ENCODE peak calls at places on chromosome 2, in four cellular contexts. One of them, this sample, is unnamed.
A peak's percentile ranks its signal among the peaks of the same experiment; 100 is the strongest.

GRCh38 chr2:176768185-176768584 is 444.4 kb upstream of the HNRNPA3 start:
- DNase-seq in breast epithelium: no peak
- DNase-seq in stomach: no peak
- DNase-seq in transverse colon: peak; percentile 36
- DNase-seq in this sample: no peak

GRCh38 chr2:178761759-178762371 is 45.4 kb downstream of the TTN start:
- DNase-seq in breast epithelium: no peak
- DNase-seq in stomach: no peak
- DNase-seq in transverse colon: no peak
- DNase-seq in this sample: no peak

GRCh38 chr2:205868773-205869333 is 186.6 kb downstream of the NRP2 start:
- DNase-seq in breast epithelium: no peak
- DNase-seq in stomach: no peak
- DNase-seq in transverse colon: no peak
- DNase-seq in this sample: no peak

GRCh38 chr2:125596612-125597011 is 1059.3 kb upstream of the GYPC start:
- DNase-seq in breast epithelium: no peak
- DNase-seq in stomach: no peak
- DNase-seq in transverse colon: no peak
- DNase-seq in this sample: no peak

GRCh38 chr2:67733517-67733916 is 329.3 kb downstream of the C1D start:
- DNase-seq in breast epithelium: no peak
- DNase-seq in stomach: no peak
- DNase-seq in transverse colon: no peak
- DNase-seq in this sample: no peak

GRCh38 chr2:175931751-175932295 is 70.2 kb downstream of the LNPK start:
- DNase-seq in breast epithelium: no peak
- DNase-seq in stomach: no peak
- DNase-seq in transverse colon: no peak
- DNase-seq in this sample: no peak

GRCh38 chr2:31107588-31108300 is 30.5 kb downstream of the GALNT14 start:
- DNase-seq in breast epithelium: no peak
- DNase-seq in stomach: no peak
- DNase-seq in transverse colon: no peak
- DNase-seq in this sample: no peak

GRCh38 chr2:218465987-218466633 is 47.2 kb downstream of the VIL1 start:
- DNase-seq in breast epithelium: no peak
- DNase-seq in stomach: no peak
- DNase-seq in transverse colon: no peak
- DNase-seq in this sample: no peak

GRCh38 chr2:27622921-27623384 is 5.9 kb downstream of the CCDC121 start:
- DNase-seq in breast epithelium: no peak
- DNase-seq in stomach: no peak
- DNase-seq in transverse colon: no peak
- DNase-seq in this sample: no peak

GRCh38 chr2:219176818-219177593 is at the start of gene CNPPD1:
- DNase-seq in breast epithelium: peak; percentile 81
- DNase-seq in stomach: peak; percentile 93
- DNase-seq in transverse colon: peak; percentile 93
- DNase-seq in this sample: peak; percentile 94

GRCh38 chr2:206127656-206128055 is 31.6 kb downstream of the NDUFS1 start:
- DNase-seq in breast epithelium: no peak
- DNase-seq in stomach: no peak
- DNase-seq in transverse colon: no peak
- DNase-seq in this sample: no peak

GRCh38 chr2:79016315-79016714 is 9.2 kb upstream of the REG3G start:
- DNase-seq in breast epithelium: no peak
- DNase-seq in stomach: no peak
- DNase-seq in transverse colon: no peak
- DNase-seq in this sample: no peak

GRCh38 chr2:172995323-172996244 is 80.1 kb upstream of the MAP3K20 start:
- DNase-seq in breast epithelium: peak; percentile 80
- DNase-seq in stomach: no peak
- DNase-seq in transverse colon: peak; percentile 15
- DNase-seq in this sample: no peak

GRCh38 chr2:70043252-70043875 is 43.9 kb upstream of the PCBP1 start:
- DNase-seq in breast epithelium: no peak
- DNase-seq in stomach: peak; percentile 35
- DNase-seq in transverse colon: peak; percentile 14
- DNase-seq in this sample: no peak

GRCh38 chr2:64296695-64297346 is 152.6 kb upstream of the PELI1 start:
- DNase-seq in breast epithelium: no peak
- DNase-seq in stomach: no peak
- DNase-seq in transverse colon: no peak
- DNase-seq in this sample: no peak

GRCh38 chr2:96534701-96535181 is 1.8 kb upstream of the ARID5A start:
- DNase-seq in breast epithelium: peak; percentile 86
- DNase-seq in stomach: no peak
- DNase-seq in transverse colon: no peak
- DNase-seq in this sample: no peak

GRCh38 chr2:157782057-157782845 is 93.9 kb downstream of the ACVR1 start:
- DNase-seq in breast epithelium: peak; percentile 39
- DNase-seq in stomach: no peak
- DNase-seq in transverse colon: no peak
- DNase-seq in this sample: no peak

GRCh38 chr2:43831438-43832294 is 7.0 kb downstream of the ABCG5 start:
- DNase-seq in breast epithelium: no peak
- DNase-seq in stomach: no peak
- DNase-seq in transverse colon: no peak
- DNase-seq in this sample: no peak

GRCh38 chr2:227789803-227790202 is 23.8 kb upstream of the CCL20 start:
- DNase-seq in breast epithelium: no peak
- DNase-seq in stomach: no peak
- DNase-seq in transverse colon: no peak
- DNase-seq in this sample: no peak

GRCh38 chr2:222568866-222569265 is 87.0 kb downstream of the FARSB start:
- DNase-seq in breast epithelium: no peak
- DNase-seq in stomach: no peak
- DNase-seq in transverse colon: no peak
- DNase-seq in this sample: no peak

GRCh38 chr2:209121691-209122090 is 302.2 kb upstream of the MAP2 start:
- DNase-seq in breast epithelium: no peak
- DNase-seq in stomach: no peak
- DNase-seq in transverse colon: no peak
- DNase-seq in this sample: no peak

GRCh38 chr2:40361478-40361877 is 90.4 kb downstream of the SLC8A1 start:
- DNase-seq in breast epithelium: no peak
- DNase-seq in stomach: no peak
- DNase-seq in transverse colon: no peak
- DNase-seq in this sample: no peak

GRCh38 chr2:110748489-110748867 is 16.1 kb downstream of the ACOXL start:
- DNase-seq in breast epithelium: no peak
- DNase-seq in stomach: peak; percentile 42
- DNase-seq in transverse colon: peak; percentile 60
- DNase-seq in this sample: peak; percentile 83

GRCh38 chr2:72975017-72975416 is 57.7 kb downstream of the EMX1 start:
- DNase-seq in breast epithelium: no peak
- DNase-seq in stomach: no peak
- DNase-seq in transverse colon: no peak
- DNase-seq in this sample: no peak

GRCh38 chr2:174485763-174486613 is 841 bp downstream of the GPR155 start:
- DNase-seq in breast epithelium: no peak
- DNase-seq in stomach: peak; percentile 44
- DNase-seq in transverse colon: peak; percentile 27
- DNase-seq in this sample: no peak

GRCh38 chr2:204154863-204155262 is 218.3 kb downstream of the ICOS start:
- DNase-seq in breast epithelium: no peak
- DNase-seq in stomach: no peak
- DNase-seq in transverse colon: no peak
- DNase-seq in this sample: no peak

GRCh38 chr2:168434164-168434563 is 21.9 kb upstream of the CERS6 start:
- DNase-seq in breast epithelium: no peak
- DNase-seq in stomach: peak; percentile 52
- DNase-seq in transverse colon: peak; percentile 56
- DNase-seq in this sample: no peak

DNA sequence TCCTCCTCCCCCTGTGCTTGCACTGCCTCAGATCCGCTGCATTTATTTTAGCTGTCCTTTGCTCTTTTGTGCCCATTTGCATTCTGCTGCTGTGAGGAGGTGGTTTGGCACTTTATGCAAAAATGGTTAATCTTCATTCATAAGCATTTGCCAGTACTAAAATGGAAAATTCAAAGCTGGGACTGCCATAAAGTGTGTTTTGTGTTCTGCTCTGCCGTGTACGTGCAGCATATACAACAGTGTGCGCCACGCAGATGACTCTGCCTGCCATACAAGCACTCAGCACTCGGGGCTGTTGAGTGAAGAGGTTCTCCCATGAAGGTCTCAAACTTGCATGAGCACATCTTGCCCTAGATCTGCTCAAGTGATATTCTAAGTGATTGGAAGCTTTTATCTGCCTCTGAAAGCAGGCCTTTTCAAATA is 73.7 kb downstream of the SPATS2L start:
- DNase-seq in breast epithelium: no peak
- DNase-seq in stomach: no peak
- DNase-seq in transverse colon: no peak
- DNase-seq in this sample: no peak
- H3K36me3 ChIP-seq in breast epithelium: no peaks in the 10 kb centered on the region
- H3K36me3 ChIP-seq in stomach: no peaks in the 10 kb centered on the region
- H3K36me3 ChIP-seq in transverse colon: no peaks in the 10 kb centered on the region
- H3K36me3 ChIP-seq in this sample: no peaks in the 10 kb centered on the region

DNA sequence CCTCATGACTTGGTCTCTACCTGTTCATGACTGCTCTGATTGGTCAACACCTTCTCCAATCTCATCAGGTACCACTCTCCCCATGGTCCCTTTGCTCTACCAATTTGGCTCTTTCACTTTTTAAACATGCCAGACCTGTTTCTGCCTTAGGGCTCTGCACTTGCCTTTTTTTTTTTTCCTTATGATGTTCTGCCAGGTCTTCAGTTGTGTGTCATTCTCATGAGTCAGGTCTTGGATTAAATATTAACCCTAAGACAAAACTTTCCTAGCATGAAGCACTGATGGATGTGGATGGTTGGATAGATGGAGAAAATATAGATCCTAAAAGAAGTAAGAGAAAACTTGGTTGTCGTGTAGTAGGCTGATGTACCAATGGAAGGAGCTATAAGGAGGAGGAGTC is 219.3 kb downstream of the TTC32 start:
- DNase-seq in breast epithelium: no peak
- DNase-seq in stomach: no peak
- DNase-seq in transverse colon: no peak
- DNase-seq in this sample: no peak
- TF ChIP-seq CTCF in breast epithelium: no peak
- TF ChIP-seq CTCF in stomach: no peak
- TF ChIP-seq CTCF in transverse colon: no peak
- TF ChIP-seq CTCF in this sample: no peak

GRCh38 chr2:225414902-225415301 is 15.4 kb downstream of the NYAP2 start:
- DNase-seq in breast epithelium: no peak
- DNase-seq in stomach: no peak
- DNase-seq in transverse colon: no peak
- DNase-seq in this sample: no peak
- H3K27me3 ChIP-seq in breast epithelium: no peaks in the 10 kb centered on the region
- H3K27me3 ChIP-seq in stomach: no peaks in the 10 kb centered on the region
- H3K27me3 ChIP-seq in transverse colon: no peaks in the 10 kb centered on the region
- H3K27me3 ChIP-seq in this sample: no peaks in the 10 kb centered on the region

GRCh38 chr2:127326289-127326945 is 32.5 kb upstream of the ERCC3 start:
- DNase-seq in breast epithelium: no peak
- DNase-seq in stomach: no peak
- DNase-seq in transverse colon: no peak
- DNase-seq in this sample: no peak

GRCh38 chr2:127330753-127331152 is 36.8 kb upstream of the ERCC3 start:
- DNase-seq in breast epithelium: no peak
- DNase-seq in stomach: no peak
- DNase-seq in transverse colon: no peak
- DNase-seq in this sample: no peak

DNA sequence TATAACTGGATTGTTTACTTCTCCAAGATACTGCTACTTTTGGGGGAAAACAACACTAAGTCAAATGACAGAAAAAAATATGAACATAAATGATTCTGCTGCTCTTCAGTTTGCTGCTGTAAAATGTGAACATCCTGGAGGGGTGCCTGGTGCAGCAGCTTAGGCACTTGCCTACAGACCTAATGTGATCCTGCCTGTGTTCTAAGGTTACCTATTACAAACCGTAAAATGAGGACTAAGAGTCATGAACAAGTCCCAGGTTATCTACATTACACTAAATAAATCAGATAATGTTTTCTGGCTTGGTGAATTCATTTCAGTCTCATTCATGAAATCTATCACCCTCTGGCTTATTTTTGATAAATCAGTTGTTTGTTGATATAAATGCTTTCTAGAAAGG is 38.4 kb upstream of the ERCC3 start:
- DNase-seq in breast epithelium: no peak
- DNase-seq in stomach: no peak
- DNase-seq in transverse colon: no peak
- DNase-seq in this sample: no peak
- H3K36me3 ChIP-seq in breast epithelium: peaks cover 4% of the 10 kb centered on the region
- H3K36me3 ChIP-seq in stomach: peaks cover 85% of the 10 kb centered on the region
- H3K36me3 ChIP-seq in transverse colon: no peaks in the 10 kb centered on the region
- H3K36me3 ChIP-seq in this sample: no peaks in the 10 kb centered on the region

GRCh38 chr2:14907014-14907612 is 274.6 kb downstream of the LRATD1 start:
- DNase-seq in breast epithelium: no peak
- DNase-seq in stomach: no peak
- DNase-seq in transverse colon: no peak
- DNase-seq in this sample: no peak
- TF ChIP-seq CTCF in breast epithelium: no peak
- TF ChIP-seq CTCF in stomach: no peak
- TF ChIP-seq CTCF in transverse colon: no peak
- TF ChIP-seq CTCF in this sample: peak; percentile 42